ENCODE peak calls at places on chromosomes 2 and 18, in seven cellular contexts. F, O, W, K, G, M and U are unnamed samples.

GRCh38 chr2:18626958-18627650 is 37.7 kb upstream of the NT5C1B start:
- DNase-seq in W (no peak), M (peak), G (no peak), O (no peak), K (no peak), F (no peak), U (no peak)

GRCh38 chr18:54774971-54775665 is 53.2 kb upstream of the RAB27B start:
- DNase-seq in M (no peak), W (no peak), O (no peak), K (no peak), F (no peak), G (no peak), U (no peak)

GRCh38 chr2:55014962-55015939 is 35.0 kb downstream of the RTN4 start:
- DNase-seq in K (no peak), M (peak), O (peak), G (peak), F (peak), W (peak), U (peak)

GRCh38 chr2:205763708-205764501 is 81.6 kb downstream of the NRP2 start:
- DNase-seq in O (peak), W (peak), K (peak), G (peak), F (no peak), M (no peak), U (no peak)

GRCh38 chr18:7987284-7987976 is 420.3 kb downstream of the PTPRM start:
- DNase-seq in O (no peak), W (peak), M (no peak), G (no peak), K (no peak), F (no peak), U (no peak)

GRCh38 chr18:45997689-45998088 is 30.6 kb upstream of the EPG5 start:
- DNase-seq in O (peak), M (no peak), G (no peak), K (peak), F (no peak), W (no peak), U (no peak)

GRCh38 chr18:49094136-49094535 is 143.4 kb upstream of the SMAD7 start:
- DNase-seq in O (no peak), F (no peak), K (no peak), W (no peak), G (no peak), M (no peak), U (no peak)

GRCh38 chr2:5959836-5960820 is 267.9 kb downstream of the SOX11 start:
- DNase-seq in G (no peak), F (no peak), M (no peak), O (no peak), K (no peak), W (no peak), U (no peak)

GRCh38 chr2:215713393-215713792 is 277.5 kb upstream of the FN1 start:
- DNase-seq in O (no peak), G (no peak), F (no peak), K (no peak), W (peak), M (peak), U (no peak)